ENCODE peak calls at places on chromosomes 11 and 22, in four cellular contexts. C is H1, P is K562, D is GM12878. Q is an unnamed sample.

GRCh38 chr11:67396587-67397398 is 4.9 kb downstream of the PPP1CA start:
- DNase-seq in C (no peak), P (no peak), D (no peak), Q (no peak)

GRCh38 chr11:84313830-84314359 is 1027.7 kb upstream of the CCDC90B start:
- DNase-seq in C (no peak), P (no peak), D (no peak), Q (no peak)

GRCh38 chr11:77590194-77590591 is 440 bp downstream of the AQP11 start:
- DNase-seq in C (no peak), P (no peak), D (no peak), Q (peak)

GRCh38 chr11:35787626-35788025 is 125.1 kb downstream of the TRIM44 start:
- DNase-seq in C (no peak), P (no peak), D (no peak), Q (no peak)

GRCh38 chr11:118789501-118790356 is 1.2 kb downstream of the DDX6 start:
- DNase-seq in C (peak), P (peak), D (peak), Q (no peak)

GRCh38 chr11:19763315-19763714 is 50.7 kb downstream of the NAV2 start:
- DNase-seq in C (no peak), P (no peak), D (no peak), Q (no peak)

GRCh38 chr11:34531663-34532062 is 18.1 kb upstream of the ELF5 start:
- DNase-seq in C (no peak), P (no peak), D (no peak), Q (no peak)

GRCh38 chr11:109490953-109491733 is 69.2 kb downstream of the C11orf87 start:
- DNase-seq in C (no peak), P (no peak), D (no peak), Q (peak)

GRCh38 chr11:119727523-119728081 is 1.4 kb downstream of the NECTIN1 start:
- DNase-seq in C (peak), P (peak), D (no peak), Q (no peak)

GRCh38 chr11:70153133-70153727 is 49.9 kb upstream of the FADD start:
- DNase-seq in C (no peak), P (no peak), D (no peak), Q (no peak)

GRCh38 chr11:72439455-72439854 is 5.1 kb upstream of the CLPB start:
- DNase-seq in C (no peak), P (no peak), D (no peak), Q (peak)

GRCh38 chr22:34761111-34761510 is 304.8 kb upstream of the ISX start:
- DNase-seq in C (no peak), P (no peak), D (no peak), Q (no peak)

GRCh38 chr11:117931971-117932370 is 2.8 kb upstream of the TMPRSS13 start:
- DNase-seq in C (no peak), P (no peak), D (peak), Q (no peak)

GRCh38 chr11:93875637-93876036 is 25.2 kb upstream of the VSTM5 start:
- DNase-seq in C (no peak), P (no peak), D (no peak), Q (no peak)

GRCh38 chr22:17748555-17749353 is 25.5 kb downstream of the BID start:
- DNase-seq in C (peak), P (no peak), D (no peak), Q (no peak)

GRCh38 chr22:20787223-20787622 is 13.3 kb downstream of the SERPIND1 start:
- DNase-seq in C (no peak), P (no peak), D (no peak), Q (no peak)

GRCh38 chr22:17727244-17727892 is 46.9 kb downstream of the BID start:
- DNase-seq in C (no peak), P (no peak), D (no peak), Q (no peak)

GRCh38 chr11:113577356-113578163 is 102.4 kb upstream of the DRD2 start:
- DNase-seq in C (peak), P (no peak), D (no peak), Q (no peak)

GRCh38 chr11:117866526-117866925 is 9.9 kb downstream of the FXYD6 start:
- DNase-seq in C (peak), P (no peak), D (no peak), Q (no peak)

GRCh38 chr22:29641781-29642355 is 38.4 kb downstream of the NF2 start:
- DNase-seq in C (no peak), P (no peak), D (no peak), Q (no peak)

GRCh38 chr11:1766719-1767398 is 3.1 kb upstream of the CTSD start:
- DNase-seq in C (no peak), P (no peak), D (no peak), Q (no peak)
- TF ChIP-seq CHD1 in C (no peak), P (no peak), D (no peak), Q (no peak)

GRCh38 chr11:8017894-8018741 is 31.0 kb downstream of the EIF3F start:
- DNase-seq in C (peak), P (no peak), D (no peak), Q (no peak)
- TF ChIP-seq CHD1 in C (no peak), P (no peak), D (no peak), Q (no peak)

DNA sequence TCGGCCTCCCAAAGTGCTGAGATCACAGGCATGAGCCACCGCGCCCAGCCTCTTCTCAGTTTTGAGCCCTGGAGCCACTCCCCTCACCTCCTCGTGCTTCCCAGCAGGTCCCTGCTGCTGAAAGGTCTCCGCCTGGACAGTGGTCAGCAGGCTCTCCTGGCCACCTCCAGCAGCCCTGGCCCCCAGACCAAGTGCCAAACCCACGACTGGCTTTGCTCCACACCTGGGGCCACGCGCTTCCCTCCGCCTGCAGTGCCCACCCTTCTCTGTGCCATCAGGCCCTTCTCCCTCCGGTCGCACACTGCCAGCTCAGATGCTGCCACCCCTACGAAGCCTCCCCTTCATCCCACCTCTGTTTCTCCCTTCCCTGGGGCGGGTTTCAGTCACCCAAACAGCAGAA is 12.8 kb downstream of the FRMD8 start:
- DNase-seq in C (no peak), P (no peak), D (no peak), Q (no peak)
- TF ChIP-seq CHD1 in C (no peak), P (no peak), D (no peak), Q (no peak)

GRCh38 chr11:132131962-132132361 is 761.5 kb downstream of the NTM start:
- DNase-seq in C (no peak), P (no peak), D (no peak), Q (no peak)
- TF ChIP-seq CHD1 in C (no peak), P (no peak), D (no peak), Q (no peak)

GRCh38 chr22:22556995-22557925 is 1.8 kb downstream of the PRAME start:
- DNase-seq in C (no peak), P (peak), D (no peak), Q (no peak)
- TF ChIP-seq CHD1 in C (no peak), P (no peak), D (no peak), Q (no peak)

DNA sequence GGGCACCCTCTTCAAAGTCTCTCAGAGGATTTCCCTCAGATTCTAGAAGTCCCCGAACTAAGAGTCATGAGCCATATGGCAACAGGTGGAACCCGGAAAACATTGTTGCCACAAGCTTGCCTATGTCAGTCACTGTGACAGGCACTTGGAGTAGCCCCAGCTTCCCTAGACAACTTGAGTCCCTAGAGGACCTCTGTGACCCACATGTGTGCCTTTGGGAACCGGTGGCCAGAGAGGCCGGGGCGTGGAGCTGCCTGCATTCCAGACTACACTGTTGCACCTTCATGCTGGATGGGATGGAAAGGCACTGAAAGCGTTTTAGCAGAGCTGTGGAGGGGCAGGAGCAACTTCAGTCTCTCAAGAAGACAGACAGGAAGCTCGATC is 12.1 kb downstream of the SLC37A2 start:
- DNase-seq in C (no peak), P (no peak), D (no peak), Q (no peak)
- TF ChIP-seq CHD1 in C (no peak), P (no peak), D (no peak), Q (no peak)

GRCh38 chr11:69003866-69004311 is 9.2 kb downstream of the MRGPRF start:
- DNase-seq in C (no peak), P (no peak), D (no peak), Q (no peak)

GRCh38 chr11:69005631-69006368 is 7.2 kb downstream of the MRGPRF start:
- DNase-seq in C (no peak), P (no peak), D (no peak), Q (no peak)

GRCh38 chr11:69005183-69005630 is 7.8 kb downstream of the MRGPRF start:
- DNase-seq in C (no peak), P (no peak), D (no peak), Q (no peak)

GRCh38 chr11:69003301-69003865 is 9.7 kb downstream of the MRGPRF start:
- DNase-seq in C (no peak), P (no peak), D (no peak), Q (no peak)

GRCh38 chr11:69004411-69005182 is 8.4 kb downstream of the MRGPRF start:
- DNase-seq in C (no peak), P (no peak), D (no peak), Q (no peak)
- TF ChIP-seq CHD1 in C (no peak), P (no peak), D (no peak), Q (no peak)

DNA sequence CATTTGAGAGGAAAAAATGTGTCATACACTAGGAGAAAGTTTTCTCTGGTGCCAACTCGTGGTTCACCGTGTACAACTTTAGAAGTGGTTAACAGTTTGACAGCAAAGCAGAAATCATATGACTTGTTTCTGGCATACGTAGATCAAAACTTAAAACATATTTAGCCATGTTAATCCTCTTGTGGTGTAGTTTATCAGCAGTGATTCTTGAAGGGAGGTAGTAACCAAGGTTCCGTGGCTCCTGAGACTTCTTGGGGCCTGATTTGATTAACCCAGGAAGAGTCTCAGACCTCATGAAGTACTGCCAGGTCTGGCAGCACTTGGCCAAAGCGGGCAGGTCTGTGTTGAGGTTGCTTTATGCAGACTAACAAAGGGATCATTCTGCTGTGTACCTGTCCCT is 40.5 kb downstream of the SREBF2 start:
- DNase-seq in C (no peak), P (no peak), D (no peak), Q (no peak)
- TF ChIP-seq CHD1 in C (no peak), P (no peak), D (no peak), Q (no peak)

DNA sequence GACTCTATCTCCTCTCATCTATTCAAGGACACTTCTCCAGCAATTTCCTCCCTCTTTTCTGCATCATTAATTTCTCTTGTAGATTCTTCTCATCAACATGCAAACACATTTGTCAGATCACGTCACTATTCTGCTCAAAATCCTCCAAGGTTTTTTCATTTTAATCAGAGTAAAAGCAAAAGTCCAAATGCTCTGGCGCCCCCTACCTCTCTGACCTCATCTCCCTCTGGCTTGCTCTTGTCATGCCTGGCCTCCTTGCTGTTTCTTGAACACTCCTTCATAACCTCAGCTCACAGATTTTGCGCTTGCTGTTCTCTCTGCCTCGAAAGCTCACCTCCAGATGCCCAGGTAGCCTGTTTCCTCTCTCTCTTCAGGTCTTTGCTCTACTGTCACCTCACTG is 22.4 kb downstream of the RTCB start:
- DNase-seq in C (peak), P (no peak), D (no peak), Q (peak)
- TF ChIP-seq CHD1 in C (no peak), P (no peak), D (no peak), Q (no peak)

GRCh38 chr22:45564349-45565030 is 61.8 kb downstream of the FBLN1 start:
- DNase-seq in C (no peak), P (no peak), D (no peak), Q (no peak)

GRCh38 chr22:45562102-45562501 is 59.4 kb downstream of the FBLN1 start:
- DNase-seq in C (no peak), P (no peak), D (no peak), Q (no peak)

GRCh38 chr22:45563362-45564040 is 60.8 kb downstream of the FBLN1 start:
- DNase-seq in C (no peak), P (no peak), D (no peak), Q (no peak)

GRCh38 chr22:45565171-45565570 is 62.5 kb downstream of the FBLN1 start:
- DNase-seq in C (no peak), P (no peak), D (no peak), Q (no peak)

GRCh38 chr22:45562537-45563361 is 60.1 kb downstream of the FBLN1 start:
- DNase-seq in C (no peak), P (no peak), D (no peak), Q (no peak)
- TF ChIP-seq CHD1 in C (no peak), P (no peak), D (no peak), Q (no peak)